ENCODE peak calls at places on chromosomes 7 and 10, in five cellular contexts. X is AG09309, F is Peyer's patch, W is fibroblast of the aortic adventitia, N is MM.1S. Y is an unnamed sample.

GRCh38 chr10:124509836-124510535 is 48.4 kb downstream of the LHPP start:
- DNase-seq in N (no peak), F (no peak), X (no peak), W (no peak), Y (no peak)

GRCh38 chr10:13404305-13404759 is 56.2 kb upstream of the SEPHS1 start:
- DNase-seq in F (no peak), X (no peak), N (no peak), W (no peak), Y (peak)

GRCh38 chr7:155785536-155785935 is 26.7 kb downstream of the SHH start:
- DNase-seq in F (no peak), X (no peak), W (peak), N (no peak), Y (no peak)

GRCh38 chr10:93703066-93703465 is 674 bp upstream of the FRA10AC1 start:
- DNase-seq in N (no peak), W (peak), F (no peak), X (no peak), Y (no peak)

GRCh38 chr7:36723951-36724664 is at the start of gene AOAH:
- DNase-seq in W (no peak), F (peak), X (no peak), N (peak), Y (no peak)

GRCh38 chr7:17994079-17994478 is 33.6 kb downstream of the PRPS1L1 start:
- DNase-seq in N (no peak), W (no peak), F (no peak), X (no peak), Y (no peak)

GRCh38 chr7:115631782-115632181 is 398.8 kb downstream of the TFEC start:
- DNase-seq in F (no peak), X (no peak), N (no peak), W (peak), Y (no peak)

GRCh38 chr7:50022991-50023390 is 70.1 kb downstream of the ZPBP start:
- DNase-seq in N (no peak), F (no peak), X (no peak), W (no peak), Y (no peak)

GRCh38 chr7:156768698-156769472 is 124.1 kb downstream of the LMBR1 start:
- DNase-seq in F (no peak), W (no peak), N (peak), X (no peak), Y (peak)

GRCh38 chr7:105402221-105403095 is 13.7 kb upstream of the SRPK2 start:
- DNase-seq in N (no peak), F (no peak), W (peak), X (no peak), Y (no peak)

GRCh38 chr7:19939746-19940145 is 166.3 kb upstream of the TMEM196 start:
- DNase-seq in W (peak), F (no peak), X (peak), N (no peak), Y (peak)

GRCh38 chr7:134481167-134481566 is 22.3 kb upstream of the AKR1B1 start:
- DNase-seq in X (no peak), W (no peak), N (no peak), F (no peak), Y (no peak)

GRCh38 chr10:43945908-43946307 is 297.2 kb upstream of the ZNF32 start:
- DNase-seq in N (no peak), X (no peak), F (no peak), W (no peak), Y (no peak)

GRCh38 chr10:122143238-122143841 is 127.8 kb upstream of the BTBD16 start:
- DNase-seq in X (no peak), F (no peak), N (no peak), W (no peak), Y (no peak)

GRCh38 chr7:13181221-13181620 is 493.8 kb downstream of the ARL4A start:
- DNase-seq in W (peak), X (no peak), N (no peak), F (no peak), Y (peak)

GRCh38 chr7:99188221-99188620 is 19.7 kb downstream of the KPNA7 start:
- DNase-seq in W (no peak), N (no peak), F (no peak), X (no peak), Y (no peak)

GRCh38 chr10:89414879-89415821 is 782 bp downstream of the IFIT5 start:
- DNase-seq in N (peak), W (peak), X (no peak), F (peak), Y (no peak)

GRCh38 chr10:102596506-102596971 is 47.7 kb upstream of the TRIM8 start:
- DNase-seq in F (no peak), N (peak), X (no peak), W (peak), Y (no peak)

GRCh38 chr7:36838616-36839015 is 114.3 kb upstream of the AOAH start:
- DNase-seq in N (no peak), F (no peak), X (no peak), W (no peak), Y (no peak)

GRCh38 chr10:118737594-118738302 is 17.0 kb downstream of the CACUL1 start:
- DNase-seq in X (no peak), W (no peak), F (no peak), N (no peak), Y (no peak)

GRCh38 chr7:158811461-158811860 is 17.8 kb downstream of the ESYT2 start:
- DNase-seq in N (no peak), X (peak), W (peak), F (no peak), Y (no peak)

GRCh38 chr7:115135769-115136410 is 214.0 kb downstream of the MDFIC start:
- DNase-seq in F (no peak), X (no peak), N (peak), W (peak), Y (no peak)

GRCh38 chr10:91511549-91512330 is 101.6 kb downstream of the HECTD2 start:
- DNase-seq in W (peak), N (no peak), X (peak), F (no peak), Y (no peak)

GRCh38 chr10:70296406-70296899 is 12.6 kb upstream of the NPFFR1 start:
- DNase-seq in W (peak), N (no peak), X (peak), F (peak), Y (peak)

GRCh38 chr10:35884657-35885071 is 242.6 kb upstream of the FZD8 start:
- DNase-seq in N (no peak), X (no peak), W (no peak), F (no peak), Y (no peak)

GRCh38 chr7:100561491-100562194 is 12.1 kb downstream of the SAP25 start:
- DNase-seq in F (no peak), X (no peak), N (no peak), W (no peak), Y (no peak)

GRCh38 chr7:117478796-117479479 is 887 bp upstream of the CFTR start:
- DNase-seq in N (no peak), F (no peak), X (no peak), W (no peak), Y (no peak)

GRCh38 chr7:106610996-106611886 is 49.7 kb downstream of the CCDC71L start:
- DNase-seq in N (no peak), W (peak), F (no peak), X (peak), Y (no peak)

GRCh38 chr7:2037301-2037804 is 195.4 kb downstream of the MAD1L1 start:
- DNase-seq in N (no peak), W (no peak), F (no peak), X (no peak), Y (no peak)

GRCh38 chr10:24255907-24256306 is 47.0 kb downstream of the KIAA1217 start:
- DNase-seq in N (no peak), X (no peak), W (no peak), F (no peak), Y (peak)

GRCh38 chr7:968205-968754 is 7.1 kb downstream of the COX19 start:
- DNase-seq in W (no peak), F (no peak), X (no peak), N (no peak), Y (no peak)

GRCh38 chr7:131111-132094 is 61.0 kb upstream of the FAM20C start:
- DNase-seq in W (no peak), N (no peak), F (no peak), X (no peak), Y (no peak)

GRCh38 chr10:71838264-71839211 is 12.5 kb downstream of the PSAP start:
- DNase-seq in N (no peak), F (no peak), W (peak), X (no peak), Y (no peak)

GRCh38 chr7:34844936-34845665 is 187.1 kb downstream of the NPSR1 start:
- DNase-seq in X (no peak), W (no peak), F (no peak), N (no peak), Y (no peak)

DNA sequence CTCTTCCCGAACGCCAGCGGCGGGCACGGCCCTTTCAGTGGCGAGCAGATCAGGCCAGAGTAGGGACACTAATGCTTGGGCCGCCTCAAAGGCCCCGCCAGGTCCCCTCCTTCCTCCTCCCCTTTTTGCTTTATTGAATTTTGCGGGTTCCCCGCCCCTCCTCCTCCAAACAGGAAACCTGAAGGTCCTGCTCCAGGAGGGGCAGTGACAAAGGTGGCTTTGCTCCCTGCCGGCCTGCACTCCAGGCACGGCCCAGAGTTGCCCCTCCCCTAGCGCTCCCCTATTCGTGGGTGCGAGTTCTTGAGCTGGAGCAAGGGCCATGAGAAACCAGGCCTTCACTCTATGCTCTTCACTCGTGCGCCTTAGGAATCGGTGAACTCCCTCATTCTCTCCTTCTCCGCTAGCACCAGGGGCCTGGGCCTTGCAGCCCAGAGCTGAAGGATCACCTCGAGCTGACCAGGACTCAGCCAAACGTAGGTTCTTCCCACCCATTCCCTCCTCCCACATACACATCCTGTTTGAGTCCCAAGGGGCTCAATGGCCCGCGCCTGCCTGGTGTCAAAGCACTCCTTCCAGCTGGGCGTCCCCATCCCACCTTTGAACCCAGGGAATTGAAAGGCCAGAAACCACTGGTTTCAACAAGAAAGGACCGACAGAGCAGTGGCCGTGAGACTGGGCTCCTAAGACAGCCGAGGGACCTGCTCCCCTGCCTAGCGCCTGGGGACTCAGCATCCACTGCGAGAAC is 629 bp upstream of the HOXA6 start:
- DNase-seq in F (no peak), N (no peak), W (no peak), X (no peak), Y (no peak)
- H3K4me3 ChIP-seq in F (peak), N (no peak), W (no peak), X (no peak), Y (no peak)

GRCh38 chr7:85014936-85015335 is 171.9 kb downstream of the SEMA3D start:
- DNase-seq in N (no peak), X (no peak), F (no peak), W (no peak), Y (no peak)
- TF ChIP-seq CTCF in N (no peak), X (no peak), F (no peak), W (no peak), Y (peak)

GRCh38 chr7:92717982-92718716 is 118.2 kb downstream of the CDK6 start:
- DNase-seq in N (peak), F (peak), W (peak), X (no peak), Y (no peak)
- H3K4me3 ChIP-seq in N (peak), F (peak), W (peak), X (peak), Y (no peak)

GRCh38 chr10:95442341-95442740 is 118.8 kb downstream of the SORBS1 start:
- DNase-seq in N (no peak), X (no peak), F (no peak), W (no peak), Y (no peak)

GRCh38 chr10:95445837-95446347 is 115.3 kb downstream of the SORBS1 start:
- DNase-seq in F (no peak), N (peak), X (peak), W (peak), Y (peak)

GRCh38 chr10:95443636-95444035 is 117.5 kb downstream of the SORBS1 start:
- DNase-seq in X (no peak), F (no peak), W (no peak), N (no peak), Y (no peak)

GRCh38 chr10:95445223-95445836 is 115.8 kb downstream of the SORBS1 start:
- DNase-seq in X (peak), N (no peak), W (peak), F (no peak), Y (peak)

GRCh38 chr10:95444792-95445191 is 116.4 kb downstream of the SORBS1 start:
- DNase-seq in F (no peak), W (no peak), N (no peak), X (no peak), Y (no peak)
- TF ChIP-seq CTCF in F (no peak), W (no peak), N (no peak), X (no peak), Y (no peak)